ENCODE peak calls at places on chromosomes 16 and 17, in ten cellular contexts. V is brain microvascular endothelial cell, K is cardiac fibroblast, A is foreskin fibroblast, Q is cardiac muscle cell, C is endothelial cell, M is AG09319, G is NB4, Z is HFF-Myc, B is Calu3. U is an unnamed sample.

GRCh38 chr16:85650864-85651811 is 37.6 kb downstream of the GINS2 start:
- DNase-seq in A (no peak), V (no peak), Z (no peak), Q (no peak), B (no peak), G (no peak), C (no peak), M (no peak), K (no peak), U (no peak)

GRCh38 chr17:3475812-3476686 is at the start of gene ASPA:
- DNase-seq in C (no peak), G (no peak), Z (no peak), K (peak), B (no peak), Q (no peak), V (no peak), M (no peak), A (no peak), U (no peak)

GRCh38 chr16:85490971-85491771 is 122.0 kb upstream of the GSE1 start:
- DNase-seq in Z (no peak), G (peak), C (peak), K (no peak), Q (no peak), V (no peak), M (no peak), B (peak), A (no peak), U (peak)

GRCh38 chr17:2171725-2172446 is 117.0 kb downstream of the HIC1 start:
- DNase-seq in G (no peak), A (peak), Q (peak), V (peak), K (peak), B (no peak), M (peak), Z (no peak), C (no peak), U (no peak)

GRCh38 chr16:76656951-76657498 is 379.8 kb downstream of the CNTNAP4 start:
- DNase-seq in Z (no peak), G (no peak), Q (no peak), B (no peak), A (no peak), C (no peak), V (no peak), M (no peak), K (no peak), U (no peak)

GRCh38 chr16:51465026-51465425 is 314.0 kb upstream of the SALL1 start:
- DNase-seq in A (peak), M (no peak), G (no peak), C (no peak), B (no peak), V (peak), Q (no peak), Z (no peak), K (peak), U (no peak)

GRCh38 chr17:51228177-51228576 is 31.7 kb downstream of the MBTD1 start:
- DNase-seq in M (no peak), V (peak), Q (no peak), G (peak), A (peak), K (peak), C (no peak), B (no peak), Z (no peak), U (no peak)

GRCh38 chr17:37607637-37608368 is 1.4 kb downstream of the SYNRG start:
- DNase-seq in B (no peak), C (peak), K (no peak), Q (no peak), G (no peak), M (no peak), Z (no peak), V (no peak), A (no peak), U (peak)

GRCh38 chr16:85486256-85486915 is 126.7 kb upstream of the GSE1 start:
- DNase-seq in C (no peak), M (no peak), K (no peak), Q (no peak), V (no peak), Z (no peak), B (peak), A (no peak), G (no peak), U (no peak)

GRCh38 chr17:67993153-67993997 is 2.9 kb downstream of the C17orf58 start:
- DNase-seq in B (peak), G (peak), Q (peak), K (peak), C (peak), V (peak), Z (no peak), A (peak), M (peak), U (peak)

GRCh38 chr17:40542562-40543411 is 22.5 kb downstream of the CCR7 start:
- DNase-seq in A (peak), C (no peak), Z (no peak), M (peak), G (no peak), B (no peak), K (peak), V (peak), Q (no peak), U (peak)

GRCh38 chr17:57566724-57567123 is 178.4 kb downstream of the CCDC182 start:
- DNase-seq in C (no peak), A (no peak), G (no peak), Z (no peak), B (no peak), Q (no peak), K (no peak), M (no peak), V (no peak), U (no peak)

GRCh38 chr16:72537684-72538083 is 365.7 kb upstream of the PMFBP1 start:
- DNase-seq in G (no peak), A (peak), Z (peak), B (no peak), K (peak), Q (no peak), M (no peak), V (peak), C (no peak), U (no peak)

GRCh38 chr17:68142595-68142994 is 105.2 kb upstream of the AMZ2 start:
- DNase-seq in Q (no peak), M (no peak), C (no peak), V (no peak), Z (no peak), A (no peak), G (no peak), K (no peak), B (no peak), U (no peak)

GRCh38 chr17:27609606-27610303 is 21.2 kb upstream of the LGALS9 start:
- DNase-seq in B (peak), Z (peak), K (peak), A (peak), C (peak), Q (no peak), V (no peak), G (peak), M (peak), U (peak)

GRCh38 chr17:41015473-41015872 is 6.5 kb upstream of the KRTAP3-1 start:
- DNase-seq in Q (no peak), Z (no peak), G (no peak), B (no peak), V (no peak), M (no peak), K (no peak), A (peak), C (no peak), U (no peak)

GRCh38 chr16:1538804-1539520 is 5.5 kb downstream of the TMEM204 start:
- DNase-seq in G (peak), V (no peak), A (peak), B (no peak), Q (peak), K (no peak), M (no peak), C (no peak), Z (no peak), U (peak)

GRCh38 chr17:77125432-77125901 is 15.3 kb upstream of the SEC14L1 start:
- DNase-seq in A (peak), G (no peak), Q (no peak), C (no peak), M (no peak), B (peak), K (peak), Z (peak), V (peak), U (no peak)

GRCh38 chr16:9225527-9226316 is 134.3 kb downstream of the HAPSTR1 start:
- DNase-seq in G (peak), M (no peak), Z (no peak), B (peak), C (no peak), K (no peak), Q (peak), A (no peak), V (no peak), U (peak)

GRCh38 chr17:51119415-51120356 is 982 bp downstream of the SPAG9 start:
- DNase-seq in V (peak), M (no peak), C (peak), Z (no peak), K (peak), G (peak), A (peak), B (peak), Q (peak), U (peak)

GRCh38 chr16:58018803-58019202 is 6.8 kb upstream of the MMP15 start:
- DNase-seq in V (no peak), Z (no peak), M (no peak), G (no peak), Q (no peak), A (no peak), B (no peak), K (no peak), C (no peak), U (no peak)
- TF ChIP-seq CTCF in V (no peak), Z (no peak), M (no peak), G (no peak), Q (no peak), A (no peak), B (peak), K (no peak), C (no peak), U (no peak)

DNA sequence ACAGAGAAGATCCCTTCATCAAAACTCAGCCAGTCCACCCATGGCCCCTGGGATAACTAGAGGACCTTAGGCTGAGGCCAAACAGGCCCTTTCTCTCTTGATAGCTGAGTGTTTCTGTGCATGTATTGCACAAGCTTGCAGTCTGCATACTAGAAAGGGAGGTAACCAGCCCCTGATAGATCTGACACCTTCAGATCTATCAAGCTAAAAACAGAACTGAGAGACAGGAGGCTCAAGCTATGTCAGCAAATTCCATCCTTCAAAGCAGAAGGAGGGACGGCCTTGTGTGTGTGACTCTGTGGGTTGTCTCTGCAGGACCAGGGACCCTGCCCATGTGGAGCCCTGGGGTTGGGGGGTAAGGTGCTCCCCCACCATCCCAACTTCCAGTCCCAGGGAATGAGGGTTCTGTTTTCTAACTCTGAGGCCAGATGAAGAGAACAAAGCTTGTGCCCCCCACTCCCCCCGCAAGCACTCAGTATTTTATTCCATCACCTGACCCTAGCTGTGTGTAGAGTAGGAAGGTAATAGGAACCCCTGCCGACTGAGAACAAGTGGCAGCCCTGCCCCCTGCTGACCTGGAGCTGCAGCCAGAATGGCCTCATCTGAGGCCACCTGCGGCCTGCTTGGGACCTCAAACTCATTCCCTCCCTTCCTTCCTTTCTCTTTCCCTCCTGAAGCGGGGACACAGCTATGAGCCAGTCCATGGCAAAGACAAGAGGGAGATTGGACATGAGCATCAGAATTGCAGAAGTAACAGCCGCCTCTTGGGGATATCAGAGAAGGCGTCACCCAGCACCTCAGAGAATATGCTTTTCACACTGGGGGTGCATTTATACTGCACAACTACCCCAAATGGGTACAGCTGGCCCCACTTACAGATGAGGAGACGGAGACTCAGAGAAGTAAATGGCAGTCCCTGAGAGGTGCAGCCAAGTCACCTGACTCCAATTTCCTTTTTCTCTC is 63.7 kb downstream of the SMPD3 start:
- DNase-seq in C (no peak), V (no peak), G (peak), M (no peak), A (no peak), B (no peak), K (no peak), Q (peak), Z (no peak), U (no peak)
- TF ChIP-seq CTCF in C (no peak), V (no peak), G (no peak), M (no peak), A (no peak), B (no peak), K (no peak), Q (no peak), Z (no peak), U (no peak)

GRCh38 chr17:33086878-33087277 is 95.2 kb downstream of the SPACA3 start:
- DNase-seq in B (no peak), Q (no peak), A (no peak), G (no peak), K (no peak), M (no peak), C (no peak), V (no peak), Z (no peak), U (no peak)

GRCh38 chr17:33086041-33086440 is 94.4 kb downstream of the SPACA3 start:
- DNase-seq in Z (no peak), V (no peak), G (no peak), M (no peak), Q (no peak), A (no peak), C (no peak), B (no peak), K (no peak), U (no peak)

GRCh38 chr17:33080091-33080490 is 88.4 kb downstream of the SPACA3 start:
- DNase-seq in Q (no peak), K (no peak), C (no peak), V (no peak), Z (no peak), A (no peak), G (no peak), M (no peak), B (no peak), U (no peak)

GRCh38 chr17:33084755-33085154 is 93.1 kb downstream of the SPACA3 start:
- DNase-seq in Q (no peak), K (no peak), M (no peak), A (no peak), G (no peak), V (no peak), B (no peak), C (no peak), Z (no peak), U (no peak)

DNA sequence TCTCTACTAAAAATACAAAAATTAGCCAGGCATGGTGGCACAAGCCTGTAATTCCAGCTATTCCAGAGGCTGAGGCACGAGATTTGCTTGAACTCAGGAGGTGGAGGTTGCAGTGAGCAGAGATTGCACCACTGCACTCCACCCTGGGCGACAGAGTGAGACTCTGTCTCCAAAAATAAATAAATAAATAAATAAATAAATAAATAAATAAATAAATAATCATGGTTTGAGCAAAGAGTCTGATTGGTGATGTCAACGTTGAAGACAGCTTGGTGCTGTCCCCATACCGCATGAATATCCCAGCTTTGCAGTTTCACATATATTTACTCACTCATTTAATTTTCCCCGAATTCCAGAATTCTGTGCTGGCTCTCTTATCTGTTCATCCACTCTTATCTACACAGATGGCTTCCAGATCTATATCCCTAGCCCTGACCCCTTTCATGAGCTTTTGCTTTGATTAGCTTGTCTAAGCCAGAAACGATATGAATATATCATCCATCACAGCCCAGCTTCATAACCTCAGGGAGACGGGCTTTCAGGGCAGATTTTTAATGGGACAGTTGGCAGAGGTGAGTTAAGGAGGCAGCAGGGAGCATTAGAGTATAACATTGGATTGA is 91.0 kb downstream of the SPACA3 start:
- DNase-seq in G (no peak), V (no peak), B (no peak), A (no peak), C (no peak), Q (no peak), M (no peak), Z (no peak), K (no peak), U (no peak)
- TF ChIP-seq CTCF in G (no peak), V (no peak), B (no peak), A (no peak), C (no peak), Q (no peak), M (no peak), Z (no peak), K (no peak), U (no peak)

DNA sequence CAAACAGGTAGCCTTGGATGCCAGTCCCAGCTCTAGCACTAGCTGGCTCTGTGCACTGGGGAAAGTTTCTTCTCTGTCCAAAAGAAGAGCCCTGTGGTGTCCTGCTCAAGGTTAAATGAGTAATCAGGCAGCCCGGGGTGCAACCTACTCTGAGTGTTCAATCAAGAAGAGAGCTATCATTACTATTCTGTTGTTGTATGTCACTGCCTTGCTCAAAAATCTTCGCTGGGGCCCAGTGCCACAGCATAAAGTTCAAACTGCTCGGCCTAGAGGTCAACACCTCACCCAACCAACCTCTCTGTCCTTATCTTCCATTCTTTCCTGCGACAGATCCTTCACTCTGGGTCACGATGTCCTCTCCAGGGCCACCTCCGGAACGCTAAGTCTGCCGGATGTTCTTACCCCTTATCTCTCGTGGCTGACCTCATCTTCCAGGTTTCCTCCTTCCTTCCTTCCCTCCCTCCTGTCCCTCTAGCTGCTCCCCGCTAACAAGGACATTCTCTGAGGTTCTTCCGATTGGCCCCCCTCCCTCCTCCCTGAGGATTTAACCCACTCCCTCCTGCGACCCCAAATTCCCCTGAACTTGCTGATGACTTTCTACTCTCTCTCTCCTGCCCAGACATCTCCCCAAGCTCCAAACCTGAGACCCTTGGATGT is 4.4 kb downstream of the FDXR start:
- DNase-seq in V (no peak), Q (peak), C (no peak), B (no peak), Z (no peak), K (no peak), A (no peak), M (no peak), G (no peak), U (no peak)
- TF ChIP-seq CTCF in V (no peak), Q (no peak), C (no peak), B (no peak), Z (no peak), K (no peak), A (no peak), M (no peak), G (no peak), U (no peak)

GRCh38 chr16:3152273-3153076 is 17.6 kb downstream of the ZNF213 start:
- DNase-seq in M (peak), Z (peak), G (peak), V (peak), Q (peak), B (peak), K (peak), A (peak), C (peak), U (peak)
- TF ChIP-seq CTCF in M (peak), Z (peak), G (peak), V (peak), Q (peak), B (peak), K (peak), A (peak), C (no peak), U (no peak)

GRCh38 chr16:65342231-65342866 is 220.5 kb upstream of the CDH11 start:
- DNase-seq in Z (no peak), G (peak), K (no peak), C (no peak), V (no peak), M (no peak), Q (no peak), A (peak), B (no peak), U (no peak)
- TF ChIP-seq CTCF in Z (no peak), G (peak), K (no peak), C (no peak), V (peak), M (no peak), Q (peak), A (no peak), B (no peak), U (no peak)

GRCh38 chr17:73189417-73190099 is 3.3 kb upstream of the COG1 start:
- DNase-seq in A (peak), B (peak), C (peak), K (peak), Z (no peak), Q (peak), M (no peak), G (peak), V (peak), U (no peak)
- TF ChIP-seq CTCF in A (peak), B (no peak), C (no peak), K (peak), Z (peak), Q (peak), M (peak), G (peak), V (peak), U (no peak)

DNA sequence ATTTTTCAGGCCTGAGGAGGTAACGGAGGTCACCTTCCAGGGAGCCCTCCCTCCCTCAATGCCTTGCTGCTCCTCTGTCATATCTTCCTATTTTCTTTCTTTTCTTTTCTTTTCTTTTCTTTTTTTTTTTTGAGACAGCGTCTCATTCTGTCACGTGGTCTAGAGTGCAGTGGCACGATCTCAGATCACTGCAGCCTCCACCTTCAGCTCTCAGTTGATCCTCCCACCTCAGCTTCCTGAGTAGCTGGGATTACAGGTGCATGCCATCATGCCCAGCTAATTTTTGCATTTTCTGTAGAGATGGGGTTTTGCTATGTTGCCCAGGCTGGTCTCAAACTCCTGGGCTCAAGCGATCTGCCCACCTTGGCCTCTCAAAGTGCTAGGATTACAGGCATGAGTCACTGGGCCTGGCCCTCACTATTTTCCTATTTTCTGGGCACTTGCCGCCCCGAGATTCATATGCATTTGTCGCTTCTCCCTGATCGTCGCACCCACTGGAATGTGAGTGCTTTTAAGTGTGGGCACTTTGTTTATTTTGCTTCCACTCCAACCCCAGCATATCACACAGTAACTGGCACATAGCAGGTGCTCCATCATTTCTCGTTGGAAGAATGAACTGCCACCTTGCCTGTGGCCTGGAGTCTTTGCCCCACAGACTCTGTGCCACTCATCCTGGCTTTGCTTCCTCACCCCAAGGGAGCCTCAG is 31.7 kb downstream of the CPNE2 start:
- DNase-seq in Z (no peak), G (no peak), Q (no peak), M (no peak), A (no peak), B (no peak), V (no peak), C (no peak), K (no peak), U (no peak)
- TF ChIP-seq CTCF in Z (no peak), G (no peak), Q (no peak), M (no peak), A (no peak), B (no peak), V (no peak), C (no peak), K (no peak), U (no peak)